ENCODE peak calls at places on chromosomes 2 and 18, in eight cellular contexts. One of them, this sample, is unnamed.

GRCh38 chr2:37827911-37828411 is 97.1 kb upstream of the RMDN2 start:
- DNase-seq in right atrium auricular region: peak
- DNase-seq in heart right ventricle: peak
- DNase-seq in upper lobe of right lung: no peak
- DNase-seq in brain microvascular endothelial cell: peak
- DNase-seq in stomach: no peak
- DNase-seq in mesendoderm: peak
- DNase-seq in kidney: no peak
- DNase-seq in this sample: no peak

GRCh38 chr2:207683438-207683837 is 28.0 kb upstream of the CCNYL1 start:
- DNase-seq in brain microvascular endothelial cell: peak
- DNase-seq in stomach: no peak
- DNase-seq in upper lobe of right lung: no peak
- DNase-seq in kidney: no peak
- DNase-seq in mesendoderm: no peak
- DNase-seq in right atrium auricular region: no peak
- DNase-seq in heart right ventricle: no peak
- DNase-seq in this sample: no peak

GRCh38 chr2:98912221-98912851 is 23.7 kb downstream of the CRACDL start:
- DNase-seq in stomach: peak
- DNase-seq in mesendoderm: no peak
- DNase-seq in right atrium auricular region: no peak
- DNase-seq in brain microvascular endothelial cell: peak
- DNase-seq in kidney: peak
- DNase-seq in heart right ventricle: peak
- DNase-seq in upper lobe of right lung: peak
- DNase-seq in this sample: no peak

GRCh38 chr18:24463233-24463775 is 2.9 kb downstream of the HRH4 start:
- DNase-seq in right atrium auricular region: no peak
- DNase-seq in mesendoderm: no peak
- DNase-seq in brain microvascular endothelial cell: no peak
- DNase-seq in heart right ventricle: no peak
- DNase-seq in stomach: no peak
- DNase-seq in upper lobe of right lung: no peak
- DNase-seq in kidney: no peak
- DNase-seq in this sample: no peak

GRCh38 chr18:77124452-77124922 is 8.1 kb downstream of the MBP start:
- DNase-seq in upper lobe of right lung: no peak
- DNase-seq in brain microvascular endothelial cell: no peak
- DNase-seq in mesendoderm: peak
- DNase-seq in right atrium auricular region: no peak
- DNase-seq in kidney: no peak
- DNase-seq in stomach: no peak
- DNase-seq in heart right ventricle: no peak
- DNase-seq in this sample: no peak

GRCh38 chr2:233085037-233085838 is 25.1 kb downstream of the INPP5D start:
- DNase-seq in stomach: no peak
- DNase-seq in brain microvascular endothelial cell: no peak
- DNase-seq in right atrium auricular region: no peak
- DNase-seq in upper lobe of right lung: peak
- DNase-seq in kidney: no peak
- DNase-seq in heart right ventricle: no peak
- DNase-seq in mesendoderm: no peak
- DNase-seq in this sample: peak

GRCh38 chr18:25786778-25787177 is 303.6 kb downstream of the SS18 start:
- DNase-seq in mesendoderm: no peak
- DNase-seq in brain microvascular endothelial cell: peak
- DNase-seq in stomach: no peak
- DNase-seq in right atrium auricular region: no peak
- DNase-seq in heart right ventricle: no peak
- DNase-seq in kidney: no peak
- DNase-seq in upper lobe of right lung: no peak
- DNase-seq in this sample: no peak

GRCh38 chr2:219702796-219703545 is 75.5 kb downstream of the SLC4A3 start:
- DNase-seq in heart right ventricle: no peak
- DNase-seq in stomach: no peak
- DNase-seq in brain microvascular endothelial cell: no peak
- DNase-seq in mesendoderm: no peak
- DNase-seq in right atrium auricular region: no peak
- DNase-seq in upper lobe of right lung: peak
- DNase-seq in kidney: no peak
- DNase-seq in this sample: no peak

GRCh38 chr2:208062113-208062512 is 36.8 kb upstream of the PLEKHM3 start:
- DNase-seq in brain microvascular endothelial cell: peak
- DNase-seq in heart right ventricle: no peak
- DNase-seq in mesendoderm: peak
- DNase-seq in stomach: no peak
- DNase-seq in right atrium auricular region: no peak
- DNase-seq in upper lobe of right lung: no peak
- DNase-seq in kidney: no peak
- DNase-seq in this sample: no peak

GRCh38 chr18:51278045-51278649 is 80.7 kb upstream of the MEX3C start:
- DNase-seq in stomach: peak
- DNase-seq in kidney: no peak
- DNase-seq in brain microvascular endothelial cell: peak
- DNase-seq in upper lobe of right lung: no peak
- DNase-seq in right atrium auricular region: no peak
- DNase-seq in heart right ventricle: no peak
- DNase-seq in mesendoderm: peak
- DNase-seq in this sample: no peak

GRCh38 chr2:96326564-96326963 is 1.4 kb downstream of the ITPRIPL1 start:
- DNase-seq in right atrium auricular region: no peak
- DNase-seq in stomach: no peak
- DNase-seq in heart right ventricle: no peak
- DNase-seq in kidney: no peak
- DNase-seq in brain microvascular endothelial cell: no peak
- DNase-seq in mesendoderm: no peak
- DNase-seq in upper lobe of right lung: no peak
- DNase-seq in this sample: no peak

GRCh38 chr2:72722492-72723090 is 103.2 kb downstream of the EXOC6B start:
- DNase-seq in heart right ventricle: no peak
- DNase-seq in upper lobe of right lung: no peak
- DNase-seq in mesendoderm: peak
- DNase-seq in stomach: no peak
- DNase-seq in right atrium auricular region: no peak
- DNase-seq in brain microvascular endothelial cell: peak
- DNase-seq in kidney: no peak
- DNase-seq in this sample: no peak

GRCh38 chr2:84741182-84741822 is 139.6 kb downstream of the TRABD2A start:
- DNase-seq in heart right ventricle: no peak
- DNase-seq in right atrium auricular region: no peak
- DNase-seq in kidney: no peak
- DNase-seq in mesendoderm: peak
- DNase-seq in stomach: peak
- DNase-seq in brain microvascular endothelial cell: peak
- DNase-seq in upper lobe of right lung: no peak
- DNase-seq in this sample: no peak

GRCh38 chr2:237662671-237663093 is 35.3 kb downstream of the LRRFIP1 start:
- DNase-seq in kidney: peak
- DNase-seq in brain microvascular endothelial cell: peak
- DNase-seq in mesendoderm: peak
- DNase-seq in stomach: peak
- DNase-seq in upper lobe of right lung: peak
- DNase-seq in right atrium auricular region: peak
- DNase-seq in heart right ventricle: peak
- DNase-seq in this sample: peak

GRCh38 chr2:215791481-215791937 is 221.8 kb downstream of the MREG start:
- DNase-seq in upper lobe of right lung: no peak
- DNase-seq in mesendoderm: no peak
- DNase-seq in stomach: no peak
- DNase-seq in kidney: no peak
- DNase-seq in heart right ventricle: no peak
- DNase-seq in right atrium auricular region: no peak
- DNase-seq in brain microvascular endothelial cell: no peak
- DNase-seq in this sample: no peak

GRCh38 chr2:176138526-176139169 is 9.1 kb downstream of the HOXD8 start:
- DNase-seq in brain microvascular endothelial cell: no peak
- DNase-seq in right atrium auricular region: no peak
- DNase-seq in kidney: peak
- DNase-seq in stomach: no peak
- DNase-seq in mesendoderm: no peak
- DNase-seq in upper lobe of right lung: no peak
- DNase-seq in heart right ventricle: no peak
- DNase-seq in this sample: no peak
- H3K27ac ChIP-seq in brain microvascular endothelial cell: no peak
- H3K27ac ChIP-seq in right atrium auricular region: no peak
- H3K27ac ChIP-seq in kidney: peak
- H3K27ac ChIP-seq in stomach: peak
- H3K27ac ChIP-seq in mesendoderm: no peak
- H3K27ac ChIP-seq in upper lobe of right lung: no peak
- H3K27ac ChIP-seq in heart right ventricle: no peak
- H3K27ac ChIP-seq in this sample: no peak

GRCh38 chr18:1090758-1091157 is 186.1 kb downstream of the ADCYAP1 start:
- DNase-seq in heart right ventricle: no peak
- DNase-seq in mesendoderm: peak
- DNase-seq in stomach: no peak
- DNase-seq in right atrium auricular region: no peak
- DNase-seq in brain microvascular endothelial cell: no peak
- DNase-seq in upper lobe of right lung: no peak
- DNase-seq in kidney: no peak
- DNase-seq in this sample: no peak
- H3K4me3 ChIP-seq in heart right ventricle: no peak
- H3K4me3 ChIP-seq in mesendoderm: no peak
- H3K4me3 ChIP-seq in stomach: no peak
- H3K4me3 ChIP-seq in right atrium auricular region: no peak
- H3K4me3 ChIP-seq in brain microvascular endothelial cell: no peak
- H3K4me3 ChIP-seq in upper lobe of right lung: no peak
- H3K4me3 ChIP-seq in kidney: no peak
- H3K4me3 ChIP-seq in this sample: no peak

DNA sequence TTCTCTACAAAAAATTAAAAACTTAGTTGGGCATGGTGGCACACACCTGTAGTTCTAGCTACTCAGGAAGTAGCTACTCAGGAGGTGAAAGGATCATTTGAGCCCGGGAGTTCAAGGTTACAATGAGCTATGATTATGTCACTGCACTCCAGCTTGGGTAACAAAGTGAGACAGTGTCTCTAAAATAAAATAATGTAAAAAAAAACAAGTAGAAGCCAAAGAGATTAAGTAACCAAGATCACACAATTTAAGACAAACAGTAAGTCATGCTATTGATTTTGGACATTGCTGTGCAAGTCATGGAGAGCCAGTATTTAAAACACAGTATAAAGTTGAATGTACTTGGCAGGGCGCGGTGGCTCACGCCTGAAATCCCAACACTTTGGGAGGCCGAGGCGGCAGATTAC is 20.5 kb downstream of the ITSN2 start:
- DNase-seq in heart right ventricle: no peak
- DNase-seq in upper lobe of right lung: no peak
- DNase-seq in stomach: no peak
- DNase-seq in right atrium auricular region: no peak
- DNase-seq in brain microvascular endothelial cell: no peak
- DNase-seq in mesendoderm: no peak
- DNase-seq in kidney: no peak
- DNase-seq in this sample: no peak
- H3K27ac ChIP-seq in heart right ventricle: no peak
- H3K27ac ChIP-seq in upper lobe of right lung: peak
- H3K27ac ChIP-seq in stomach: peak
- H3K27ac ChIP-seq in right atrium auricular region: no peak
- H3K27ac ChIP-seq in brain microvascular endothelial cell: no peak
- H3K27ac ChIP-seq in mesendoderm: no peak
- H3K27ac ChIP-seq in kidney: no peak
- H3K27ac ChIP-seq in this sample: no peak

GRCh38 chr18:9474983-9475642 is at the start of gene RALBP1:
- DNase-seq in mesendoderm: peak
- DNase-seq in stomach: peak
- DNase-seq in heart right ventricle: peak
- DNase-seq in kidney: peak
- DNase-seq in upper lobe of right lung: peak
- DNase-seq in brain microvascular endothelial cell: peak
- DNase-seq in right atrium auricular region: peak
- DNase-seq in this sample: peak

GRCh38 chr18:9475643-9476580 is 599 bp downstream of the RALBP1 start:
- DNase-seq in mesendoderm: peak
- DNase-seq in brain microvascular endothelial cell: peak
- DNase-seq in upper lobe of right lung: peak
- DNase-seq in kidney: no peak
- DNase-seq in stomach: no peak
- DNase-seq in right atrium auricular region: no peak
- DNase-seq in heart right ventricle: peak
- DNase-seq in this sample: peak

GRCh38 chr18:9477509-9477908 is 2.2 kb downstream of the RALBP1 start:
- DNase-seq in kidney: no peak
- DNase-seq in brain microvascular endothelial cell: no peak
- DNase-seq in heart right ventricle: no peak
- DNase-seq in right atrium auricular region: no peak
- DNase-seq in mesendoderm: no peak
- DNase-seq in upper lobe of right lung: no peak
- DNase-seq in stomach: no peak
- DNase-seq in this sample: no peak

GRCh38 chr18:9478545-9478944 is 3.2 kb downstream of the RALBP1 start:
- DNase-seq in upper lobe of right lung: no peak
- DNase-seq in right atrium auricular region: no peak
- DNase-seq in stomach: no peak
- DNase-seq in heart right ventricle: no peak
- DNase-seq in kidney: peak
- DNase-seq in mesendoderm: no peak
- DNase-seq in brain microvascular endothelial cell: no peak
- DNase-seq in this sample: peak

DNA sequence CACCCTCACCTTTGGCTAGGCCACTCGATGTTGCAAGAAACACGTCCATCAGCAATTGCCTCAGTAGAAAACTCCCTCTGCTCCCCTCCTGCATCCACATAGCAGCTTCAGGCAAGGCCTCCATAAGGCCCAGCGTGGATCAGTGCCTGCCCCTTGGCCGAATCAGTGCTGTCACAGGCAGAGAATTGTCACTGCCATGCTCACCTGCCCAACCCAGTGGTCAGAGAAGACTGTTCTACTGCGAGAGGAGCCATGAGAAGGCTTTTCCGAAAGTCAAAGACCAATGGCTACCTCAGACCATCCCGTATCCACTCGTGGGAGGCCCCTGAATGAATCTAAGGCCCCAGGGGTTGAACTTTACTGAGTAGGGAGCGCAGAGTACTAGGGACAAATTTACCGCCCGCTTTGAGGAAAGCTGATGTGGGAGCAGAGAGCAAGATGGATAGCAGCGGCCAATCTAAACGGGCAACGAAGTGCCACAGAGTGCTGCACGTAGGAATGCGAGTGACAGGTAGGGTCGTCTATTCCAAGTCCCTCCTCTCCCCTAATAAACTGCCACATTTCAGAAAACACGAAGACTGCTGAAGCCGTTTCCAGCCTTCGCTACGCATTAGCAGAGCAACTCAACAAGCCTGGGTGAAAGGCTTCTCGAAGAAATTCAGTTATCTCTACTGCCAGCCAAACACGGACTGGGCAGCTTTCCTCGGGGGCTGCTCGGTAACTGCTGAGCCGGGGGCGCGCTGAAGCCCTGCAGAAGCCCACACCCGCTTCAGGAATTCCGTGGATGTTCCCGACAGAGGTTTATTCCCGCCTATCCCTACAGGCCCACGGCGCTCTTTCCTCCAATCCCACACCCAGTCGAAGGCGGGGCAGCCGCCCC is 970 bp upstream of the RALBP1 start:
- DNase-seq in heart right ventricle: peak
- DNase-seq in brain microvascular endothelial cell: peak
- DNase-seq in right atrium auricular region: no peak
- DNase-seq in upper lobe of right lung: no peak
- DNase-seq in kidney: peak
- DNase-seq in mesendoderm: peak
- DNase-seq in stomach: no peak
- DNase-seq in this sample: peak
- H3K4me3 ChIP-seq in heart right ventricle: peak
- H3K4me3 ChIP-seq in brain microvascular endothelial cell: peak
- H3K4me3 ChIP-seq in right atrium auricular region: peak
- H3K4me3 ChIP-seq in upper lobe of right lung: peak
- H3K4me3 ChIP-seq in kidney: peak
- H3K4me3 ChIP-seq in mesendoderm: peak
- H3K4me3 ChIP-seq in stomach: peak
- H3K4me3 ChIP-seq in this sample: peak